ENCODE peak calls at places on chromosomes 13 and 19, in four cellular contexts. S is neural progenitor cell, T is IMR-90, H is endothelial cell of umbilical vein. B is an unnamed sample.

GRCh38 chr19:13803038-13803437 is 7.8 kb downstream of the ZSWIM4 start:
- DNase-seq in S (no peak), T (no peak), H (no peak), B (no peak)

GRCh38 chr19:10797541-10798256 is 38.3 kb downstream of the TMED1 start:
- DNase-seq in S (no peak), T (no peak), H (peak), B (no peak)

GRCh38 chr19:10780368-10780767 is 55.6 kb downstream of the TMED1 start:
- DNase-seq in S (no peak), T (peak), H (peak), B (no peak)

GRCh38 chr19:10420444-10421239 is at the start of gene PDE4A:
- DNase-seq in S (peak), T (no peak), H (no peak), B (peak)

GRCh38 chr19:11387154-11388034 is 3.3 kb upstream of the EPOR start:
- DNase-seq in S (no peak), T (no peak), H (no peak), B (no peak)

GRCh38 chr19:19345970-19346369 is 25.3 kb downstream of the MAU2 start:
- DNase-seq in S (no peak), T (no peak), H (no peak), B (no peak)

GRCh38 chr13:113547248-113547971 is 37.1 kb upstream of the TFDP1 start:
- DNase-seq in S (no peak), T (peak), H (peak), B (no peak)

GRCh38 chr19:42255766-42256750 is 1.1 kb upstream of the ERF start:
- DNase-seq in S (peak), T (peak), H (peak), B (no peak)

GRCh38 chr13:112067871-112068305 is 939 bp downstream of the SOX1 start:
- DNase-seq in S (peak), T (no peak), H (no peak), B (no peak)

GRCh38 chr19:10740798-10741197 is 22.9 kb downstream of the DNM2 start:
- DNase-seq in S (no peak), T (no peak), H (no peak), B (no peak)

GRCh38 chr13:74032325-74032724 is 101.9 kb downstream of the KLF12 start:
- DNase-seq in S (no peak), T (no peak), H (no peak), B (peak)

GRCh38 chr19:44846455-44847143 is 502 bp downstream of the NECTIN2 start:
- DNase-seq in S (peak), T (no peak), H (peak), B (no peak)

GRCh38 chr19:1648156-1648925 is 4.1 kb downstream of the TCF3 start:
- DNase-seq in S (no peak), T (no peak), H (no peak), B (peak)

GRCh38 chr19:8025321-8025720 is 19.9 kb upstream of the ELAVL1 start:
- DNase-seq in S (no peak), T (no peak), H (no peak), B (peak)

GRCh38 chr19:10163557-10163956 is 31.2 kb downstream of the DNMT1 start:
- DNase-seq in S (no peak), T (no peak), H (no peak), B (no peak)

GRCh38 chr13:58843567-58843966 is 1212.0 kb downstream of the PCDH17 start:
- DNase-seq in S (no peak), T (no peak), H (no peak), B (no peak)
- H2AFZ ChIP-seq in S (peak), T (no peak), H (no peak), B (no peak)

GRCh38 chr13:58704953-58705352 is 1073.4 kb downstream of the PCDH17 start:
- DNase-seq in S (no peak), T (no peak), H (no peak), B (no peak)
- H3K9ac ChIP-seq in S (no peak), T (no peak), H (no peak), B (no peak)

GRCh38 chr19:29771708-29772415 is 39.9 kb upstream of the CCNE1 start:
- DNase-seq in S (peak), T (peak), H (peak), B (peak)
- H2AFZ ChIP-seq in S (peak), T (no peak), H (no peak), B (no peak)

GRCh38 chr13:50676602-50677001 is 166.9 kb downstream of the DLEU7 start:
- DNase-seq in S (no peak), T (peak), H (peak), B (no peak)

GRCh38 chr13:50682002-50682401 is 161.5 kb downstream of the DLEU7 start:
- DNase-seq in S (no peak), T (no peak), H (no peak), B (no peak)

GRCh38 chr13:50678464-50679162 is 164.9 kb downstream of the DLEU7 start:
- DNase-seq in S (no peak), T (peak), H (no peak), B (no peak)

GRCh38 chr13:50677687-50678463 is 165.6 kb downstream of the DLEU7 start:
- DNase-seq in S (no peak), T (peak), H (no peak), B (no peak)

GRCh38 chr13:50679321-50679720 is 164.2 kb downstream of the DLEU7 start:
- DNase-seq in S (no peak), T (no peak), H (peak), B (no peak)
- H3K9ac ChIP-seq in S (no peak), T (no peak), H (no peak), B (no peak)

DNA sequence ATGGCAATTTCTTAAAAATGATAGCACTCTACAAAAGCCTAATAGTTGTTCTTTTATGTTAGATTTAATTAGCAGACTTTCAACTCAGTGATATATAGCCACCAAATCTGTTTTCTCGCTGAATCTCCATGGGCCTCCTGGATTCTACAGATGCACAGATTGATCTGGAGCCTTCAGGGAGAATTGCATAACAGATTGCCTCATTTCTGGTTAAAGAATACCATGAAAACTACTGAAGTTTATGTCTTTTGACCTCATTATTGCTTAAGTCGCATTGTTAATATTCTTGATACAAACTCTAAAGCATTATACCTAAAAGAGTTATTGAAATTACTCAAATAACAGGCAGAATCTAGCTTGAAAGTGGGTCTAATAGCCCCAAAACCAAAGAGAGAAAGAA is 53.7 kb upstream of the PRR20A start:
- DNase-seq in S (no peak), T (no peak), H (no peak), B (no peak)
- H2AFZ ChIP-seq in S (no peak), T (no peak), H (no peak), B (no peak)

DNA sequence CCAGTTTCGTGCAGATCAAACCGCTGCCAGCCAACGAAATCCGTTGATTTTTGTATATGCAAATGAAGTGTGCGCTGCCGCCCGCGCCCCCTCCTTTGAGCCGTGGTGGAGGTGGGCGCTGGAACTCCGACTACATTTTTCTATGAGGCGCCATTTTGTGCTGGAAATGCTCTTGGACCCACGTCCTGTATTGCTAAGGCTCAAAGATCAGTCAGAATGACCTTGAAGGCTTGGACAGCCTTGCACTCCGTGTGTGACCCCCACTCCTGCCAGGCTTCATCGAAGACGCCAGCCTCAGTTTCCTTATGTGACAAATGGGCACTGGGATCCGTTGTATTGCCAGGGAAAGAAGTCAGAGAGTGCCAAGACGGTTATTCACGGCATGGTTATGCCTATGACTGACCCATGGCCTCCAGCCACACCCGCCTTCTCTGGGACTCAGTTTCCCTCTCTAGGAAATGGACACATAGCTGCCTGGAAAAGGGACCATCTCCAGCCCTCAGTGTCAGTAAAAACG is 790 bp upstream of the UBE2S start:
- DNase-seq in S (no peak), T (no peak), H (no peak), B (no peak)
- H3K9ac ChIP-seq in S (no peak), T (peak), H (peak), B (peak)